ENCODE peak calls at places on chromosomes 5 and 9, in seven cellular contexts. One of them, this sample, is unnamed.

GRCh38 chr9:37547328-37547878 is 28.8 kb downstream of the FBXO10 start:
- DNase-seq in K562: no peak
- DNase-seq in HepG2: no peak
- DNase-seq in sigmoid colon: no peak
- DNase-seq in prostate gland: no peak
- DNase-seq in suprapubic skin: no peak
- DNase-seq in GM23338: no peak
- DNase-seq in this sample: no peak

GRCh38 chr5:180811623-180812119 is 9.1 kb upstream of the MGAT1 start:
- DNase-seq in K562: no peak
- DNase-seq in HepG2: no peak
- DNase-seq in sigmoid colon: peak
- DNase-seq in prostate gland: peak
- DNase-seq in suprapubic skin: no peak
- DNase-seq in GM23338: no peak
- DNase-seq in this sample: no peak

GRCh38 chr5:168881427-168882149 is 302.4 kb upstream of the PANK3 start:
- DNase-seq in K562: peak
- DNase-seq in HepG2: no peak
- DNase-seq in sigmoid colon: no peak
- DNase-seq in prostate gland: no peak
- DNase-seq in suprapubic skin: no peak
- DNase-seq in GM23338: peak
- DNase-seq in this sample: no peak

GRCh38 chr5:127358782-127359181 is 68.2 kb downstream of the MEGF10 start:
- DNase-seq in K562: no peak
- DNase-seq in HepG2: no peak
- DNase-seq in sigmoid colon: no peak
- DNase-seq in prostate gland: no peak
- DNase-seq in suprapubic skin: no peak
- DNase-seq in GM23338: no peak
- DNase-seq in this sample: no peak

GRCh38 chr9:127185931-127186781 is 63.7 kb upstream of the ANGPTL2 start:
- DNase-seq in K562: no peak
- DNase-seq in HepG2: peak
- DNase-seq in sigmoid colon: peak
- DNase-seq in prostate gland: peak
- DNase-seq in suprapubic skin: peak
- DNase-seq in GM23338: no peak
- DNase-seq in this sample: peak

GRCh38 chr5:158543539-158544387 is 556.0 kb downstream of the EBF1 start:
- DNase-seq in K562: no peak
- DNase-seq in HepG2: no peak
- DNase-seq in sigmoid colon: no peak
- DNase-seq in prostate gland: no peak
- DNase-seq in suprapubic skin: no peak
- DNase-seq in GM23338: no peak
- DNase-seq in this sample: no peak

GRCh38 chr9:95570150-95570549 is 53.4 kb upstream of the PTCH1 start:
- DNase-seq in K562: no peak
- DNase-seq in HepG2: no peak
- DNase-seq in sigmoid colon: no peak
- DNase-seq in prostate gland: no peak
- DNase-seq in suprapubic skin: no peak
- DNase-seq in GM23338: peak
- DNase-seq in this sample: no peak

GRCh38 chr5:111394580-111394979 is 117.8 kb downstream of the STARD4 start:
- DNase-seq in K562: no peak
- DNase-seq in HepG2: no peak
- DNase-seq in sigmoid colon: no peak
- DNase-seq in prostate gland: no peak
- DNase-seq in suprapubic skin: no peak
- DNase-seq in GM23338: no peak
- DNase-seq in this sample: no peak

GRCh38 chr5:172861461-172861860 is 27.4 kb downstream of the ERGIC1 start:
- DNase-seq in K562: no peak
- DNase-seq in HepG2: no peak
- DNase-seq in sigmoid colon: no peak
- DNase-seq in prostate gland: no peak
- DNase-seq in suprapubic skin: no peak
- DNase-seq in GM23338: no peak
- DNase-seq in this sample: no peak

GRCh38 chr5:172862165-172862801 is 28.2 kb downstream of the ERGIC1 start:
- DNase-seq in K562: no peak
- DNase-seq in HepG2: no peak
- DNase-seq in sigmoid colon: no peak
- DNase-seq in prostate gland: no peak
- DNase-seq in suprapubic skin: no peak
- DNase-seq in GM23338: no peak
- DNase-seq in this sample: no peak

GRCh38 chr5:172858990-172859811 is 25.1 kb downstream of the ERGIC1 start:
- DNase-seq in K562: no peak
- DNase-seq in HepG2: peak
- DNase-seq in sigmoid colon: peak
- DNase-seq in prostate gland: no peak
- DNase-seq in suprapubic skin: peak
- DNase-seq in GM23338: no peak
- DNase-seq in this sample: no peak

GRCh38 chr5:172859966-172860365 is 25.9 kb downstream of the ERGIC1 start:
- DNase-seq in K562: no peak
- DNase-seq in HepG2: no peak
- DNase-seq in sigmoid colon: no peak
- DNase-seq in prostate gland: no peak
- DNase-seq in suprapubic skin: no peak
- DNase-seq in GM23338: no peak
- DNase-seq in this sample: no peak

DNA sequence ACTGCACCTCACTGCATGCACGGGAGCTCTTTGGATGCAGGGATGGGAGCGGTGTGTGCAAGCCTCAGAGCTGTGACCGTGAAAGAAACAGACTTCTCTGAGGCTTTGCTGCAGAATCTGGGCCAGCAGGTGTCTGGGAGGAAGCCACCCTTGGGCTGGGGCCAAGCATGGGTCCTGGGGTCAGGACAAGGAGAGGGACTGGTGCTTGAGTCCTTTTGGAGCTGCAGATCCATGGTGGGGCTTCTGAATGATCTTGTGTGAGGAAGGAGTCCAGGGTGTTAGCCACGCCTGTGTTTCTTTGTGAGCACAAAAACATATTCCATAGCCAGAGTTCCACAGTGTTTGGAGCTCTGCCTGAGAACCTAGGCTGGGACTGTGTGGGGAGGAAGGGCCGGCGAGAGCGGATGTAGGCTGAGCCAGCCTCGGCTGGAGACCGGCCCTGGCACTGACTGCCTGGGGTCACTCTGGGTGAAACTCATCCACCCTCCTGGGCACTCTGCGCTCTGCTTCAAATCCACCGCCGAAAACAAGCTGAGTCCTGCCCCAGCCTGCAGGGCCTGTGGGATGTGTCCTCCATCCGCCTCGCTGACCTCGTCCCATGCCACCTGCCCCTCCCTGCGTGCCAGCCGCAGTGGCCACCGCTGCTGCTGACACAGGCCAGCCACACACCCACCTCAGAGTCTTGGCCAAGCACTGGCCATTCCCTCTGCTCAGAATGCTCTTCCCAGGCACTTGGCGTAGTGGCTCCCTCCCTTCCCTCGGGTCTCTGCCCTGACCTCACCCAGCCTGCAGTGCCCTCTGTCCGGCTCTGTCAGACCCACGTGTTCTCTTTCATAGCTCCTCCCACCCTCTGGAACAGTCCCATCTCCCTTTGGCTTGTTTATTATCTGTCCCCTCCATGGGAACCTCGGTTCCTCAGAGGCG is 26.7 kb downstream of the ERGIC1 start:
- DNase-seq in K562: no peak
- DNase-seq in HepG2: no peak
- DNase-seq in sigmoid colon: peak
- DNase-seq in prostate gland: peak
- DNase-seq in suprapubic skin: peak
- DNase-seq in GM23338: no peak
- DNase-seq in this sample: no peak
- TF ChIP-seq POLR2AphosphoS5 in K562: no peak
- TF ChIP-seq POLR2AphosphoS5 in HepG2: no peak
- TF ChIP-seq POLR2AphosphoS5 in sigmoid colon: peak
- TF ChIP-seq POLR2AphosphoS5 in prostate gland: peak
- TF ChIP-seq POLR2AphosphoS5 in suprapubic skin: no peak
- TF ChIP-seq POLR2AphosphoS5 in GM23338: no peak
- TF ChIP-seq POLR2AphosphoS5 in this sample: peak

GRCh38 chr9:70046274-70047070 is 2.8 kb downstream of the MAMDC2 start:
- DNase-seq in K562: no peak
- DNase-seq in HepG2: no peak
- DNase-seq in sigmoid colon: peak
- DNase-seq in prostate gland: peak
- DNase-seq in suprapubic skin: no peak
- DNase-seq in GM23338: no peak
- DNase-seq in this sample: no peak

GRCh38 chr9:70049672-70050271 is 6.1 kb downstream of the MAMDC2 start:
- DNase-seq in K562: no peak
- DNase-seq in HepG2: no peak
- DNase-seq in sigmoid colon: peak
- DNase-seq in prostate gland: no peak
- DNase-seq in suprapubic skin: peak
- DNase-seq in GM23338: no peak
- DNase-seq in this sample: no peak

GRCh38 chr9:70045452-70045851 is 1.8 kb downstream of the MAMDC2 start:
- DNase-seq in K562: no peak
- DNase-seq in HepG2: no peak
- DNase-seq in sigmoid colon: peak
- DNase-seq in prostate gland: no peak
- DNase-seq in suprapubic skin: no peak
- DNase-seq in GM23338: no peak
- DNase-seq in this sample: no peak

GRCh38 chr9:70052768-70053167 is 9.1 kb downstream of the MAMDC2 start:
- DNase-seq in K562: no peak
- DNase-seq in HepG2: no peak
- DNase-seq in sigmoid colon: no peak
- DNase-seq in prostate gland: no peak
- DNase-seq in suprapubic skin: no peak
- DNase-seq in GM23338: no peak
- DNase-seq in this sample: no peak

DNA sequence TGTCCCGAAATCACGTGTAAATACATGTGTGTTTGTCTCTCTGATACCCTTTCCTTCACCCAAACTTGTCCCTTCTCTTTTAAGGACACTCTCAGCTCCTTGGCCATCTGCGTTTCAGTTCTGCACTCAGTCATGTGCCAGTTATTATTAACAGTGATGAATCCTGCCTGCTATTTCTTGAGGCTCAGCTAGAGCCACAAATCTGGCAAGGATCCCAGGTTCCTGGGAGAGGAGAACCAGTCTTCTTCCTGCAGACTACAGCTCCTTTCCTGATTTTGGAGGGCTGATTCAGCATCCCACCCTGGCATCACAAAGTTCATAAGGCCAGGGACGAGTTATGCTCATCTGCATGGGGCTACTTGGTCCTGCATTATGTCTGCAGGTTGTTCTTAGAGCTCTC is 5.6 kb downstream of the MAMDC2 start:
- DNase-seq in K562: no peak
- DNase-seq in HepG2: no peak
- DNase-seq in sigmoid colon: peak
- DNase-seq in prostate gland: peak
- DNase-seq in suprapubic skin: peak
- DNase-seq in GM23338: no peak
- DNase-seq in this sample: no peak
- TF ChIP-seq POLR2AphosphoS5 in K562: no peak
- TF ChIP-seq POLR2AphosphoS5 in HepG2: no peak
- TF ChIP-seq POLR2AphosphoS5 in sigmoid colon: peak
- TF ChIP-seq POLR2AphosphoS5 in prostate gland: no peak
- TF ChIP-seq POLR2AphosphoS5 in suprapubic skin: no peak
- TF ChIP-seq POLR2AphosphoS5 in GM23338: no peak
- TF ChIP-seq POLR2AphosphoS5 in this sample: no peak

GRCh38 chr5:171310816-171311697 is 2.0 kb downstream of the TLX3 start:
- DNase-seq in K562: no peak
- DNase-seq in HepG2: no peak
- DNase-seq in sigmoid colon: no peak
- DNase-seq in prostate gland: no peak
- DNase-seq in suprapubic skin: no peak
- DNase-seq in GM23338: peak
- DNase-seq in this sample: no peak

GRCh38 chr5:171309276-171309525 is 153 bp downstream of the TLX3 start:
- DNase-seq in K562: no peak
- DNase-seq in HepG2: no peak
- DNase-seq in sigmoid colon: no peak
- DNase-seq in prostate gland: no peak
- DNase-seq in suprapubic skin: no peak
- DNase-seq in GM23338: no peak
- DNase-seq in this sample: no peak

GRCh38 chr5:171308453-171309275 is at the start of gene TLX3:
- DNase-seq in K562: no peak
- DNase-seq in HepG2: no peak
- DNase-seq in sigmoid colon: no peak
- DNase-seq in prostate gland: no peak
- DNase-seq in suprapubic skin: no peak
- DNase-seq in GM23338: peak
- DNase-seq in this sample: no peak

GRCh38 chr5:171310334-171310815 is 1.3 kb downstream of the TLX3 start:
- DNase-seq in K562: no peak
- DNase-seq in HepG2: no peak
- DNase-seq in sigmoid colon: no peak
- DNase-seq in prostate gland: no peak
- DNase-seq in suprapubic skin: no peak
- DNase-seq in GM23338: peak
- DNase-seq in this sample: no peak

DNA sequence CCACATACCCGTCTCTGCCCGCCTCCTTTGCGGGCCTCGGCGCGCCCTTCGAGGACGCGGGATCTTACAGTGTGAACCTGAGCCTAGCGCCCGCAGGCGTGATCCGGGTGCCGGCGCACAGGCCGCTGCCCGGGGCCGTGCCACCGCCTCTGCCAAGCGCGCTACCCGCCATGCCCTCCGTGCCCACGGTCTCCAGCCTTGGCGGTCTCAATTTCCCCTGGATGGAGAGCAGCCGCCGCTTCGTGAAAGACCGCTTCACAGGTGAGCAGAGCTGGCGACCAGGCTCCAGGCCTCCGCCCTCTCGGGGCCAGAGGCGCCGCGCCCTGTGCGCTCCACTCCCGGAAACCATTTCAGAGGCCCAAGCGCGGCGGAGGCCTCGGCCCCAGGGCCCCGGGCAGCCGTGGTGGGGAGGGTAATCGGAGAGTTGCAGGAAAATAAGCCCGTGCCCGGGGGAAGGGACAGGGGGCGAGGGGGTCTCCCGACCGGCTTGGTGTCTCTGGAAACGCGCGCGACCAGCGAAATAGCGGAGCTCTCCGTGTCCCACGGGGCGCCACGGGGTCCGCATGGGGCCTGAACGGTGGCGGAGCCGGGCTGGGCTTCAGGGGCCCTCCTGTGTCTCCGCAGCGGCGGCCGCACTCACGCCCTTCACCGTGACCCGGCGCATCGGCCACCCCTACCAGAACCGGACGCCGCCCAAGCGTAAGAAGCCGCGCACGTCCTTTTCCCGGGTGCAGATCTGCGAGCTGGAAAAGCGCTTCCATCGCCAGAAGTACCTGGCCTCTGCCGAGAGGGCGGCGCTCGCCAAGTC is 682 bp downstream of the TLX3 start:
- DNase-seq in K562: no peak
- DNase-seq in HepG2: no peak
- DNase-seq in sigmoid colon: no peak
- DNase-seq in prostate gland: no peak
- DNase-seq in suprapubic skin: no peak
- DNase-seq in GM23338: no peak
- DNase-seq in this sample: no peak
- TF ChIP-seq POLR2AphosphoS5 in K562: no peak
- TF ChIP-seq POLR2AphosphoS5 in HepG2: no peak
- TF ChIP-seq POLR2AphosphoS5 in sigmoid colon: no peak
- TF ChIP-seq POLR2AphosphoS5 in prostate gland: no peak
- TF ChIP-seq POLR2AphosphoS5 in suprapubic skin: no peak
- TF ChIP-seq POLR2AphosphoS5 in GM23338: no peak
- TF ChIP-seq POLR2AphosphoS5 in this sample: no peak

DNA sequence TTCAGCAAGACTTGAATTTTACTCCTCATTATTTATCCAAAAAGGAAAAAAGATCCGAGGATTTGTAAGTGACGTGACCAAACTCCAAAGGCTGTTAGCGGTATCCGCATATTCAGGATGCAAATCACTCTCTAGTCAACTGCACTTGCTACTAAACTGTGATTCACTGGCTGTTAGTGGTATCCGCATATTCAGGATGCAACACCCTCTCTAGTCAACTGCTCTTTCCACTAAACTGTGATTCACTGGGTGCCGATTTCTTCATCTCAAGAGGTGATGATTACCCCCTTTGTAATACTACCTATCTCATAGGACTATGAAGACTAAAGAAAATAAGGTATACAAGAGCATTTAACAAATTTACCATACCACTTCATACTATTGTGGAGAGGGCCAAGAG is 5.7 kb downstream of the MAPKAP1 start:
- DNase-seq in K562: no peak
- DNase-seq in HepG2: no peak
- DNase-seq in sigmoid colon: no peak
- DNase-seq in prostate gland: no peak
- DNase-seq in suprapubic skin: no peak
- DNase-seq in GM23338: peak
- DNase-seq in this sample: no peak
- TF ChIP-seq POLR2AphosphoS5 in K562: no peak
- TF ChIP-seq POLR2AphosphoS5 in HepG2: no peak
- TF ChIP-seq POLR2AphosphoS5 in sigmoid colon: no peak
- TF ChIP-seq POLR2AphosphoS5 in prostate gland: no peak
- TF ChIP-seq POLR2AphosphoS5 in suprapubic skin: no peak
- TF ChIP-seq POLR2AphosphoS5 in GM23338: no peak
- TF ChIP-seq POLR2AphosphoS5 in this sample: no peak

This sample was measured in vagina.